ENCODE peak calls at places on chromosomes 13 and 19, in four cellular contexts. T is A549, N is uterus, L is left lung. V is an unnamed sample.

GRCh38 chr19:17184381-17184841 is 30.7 kb upstream of the USE1 start:
- DNase-seq in T (no peak), N (no peak), L (no peak), V (no peak)

GRCh38 chr19:10683064-10683426 is 18.2 kb upstream of the QTRT1 start:
- DNase-seq in T (no peak), N (no peak), L (peak; percentile 50), V (no peak)

GRCh38 chr19:36215276-36216171 is 618 bp downstream of the ZNF146 start:
- DNase-seq in T (peak; percentile 61), N (no peak), L (no peak), V (no peak)

GRCh38 chr13:24149306-24150032 is 11.1 kb upstream of the SPATA13 start:
- DNase-seq in T (no peak), N (no peak), L (no peak), V (no peak)

GRCh38 chr19:506404-507285 is 652 bp upstream of the TPGS1 start:
- DNase-seq in T (peak; percentile 99), N (peak; percentile 100), L (peak; percentile 97), V (peak; percentile 99)

GRCh38 chr19:10913716-10914340 is 14.6 kb downstream of the YIPF2 start:
- DNase-seq in T (no peak), N (no peak), L (no peak), V (no peak)

GRCh38 chr19:45514376-45515051 is 7.2 kb downstream of the VASP start:
- DNase-seq in T (peak; percentile 54), N (no peak), L (peak; percentile 90), V (no peak)

GRCh38 chr19:33429891-33430673 is 56.6 kb downstream of the CEBPG start:
- DNase-seq in T (no peak), N (no peak), L (peak; percentile 44), V (peak; percentile 34)

GRCh38 chr13:114017028-114017630 is 43.3 kb upstream of the C13orf46 start:
- DNase-seq in T (no peak), N (no peak), L (peak; percentile 61), V (no peak)

GRCh38 chr13:76948139-76948538 is at the start of gene ACOD1:
- DNase-seq in T (no peak), N (no peak), L (no peak), V (no peak)

GRCh38 chr13:99062593-99062992 is 84.7 kb upstream of the DOCK9 start:
- DNase-seq in T (no peak), N (peak; percentile 57), L (no peak), V (no peak)

GRCh38 chr13:52644108-52644507 is 1.9 kb downstream of the HNRNPA1L2 start:
- DNase-seq in T (no peak), N (no peak), L (no peak), V (no peak)

GRCh38 chr19:47111081-47111589 is 2.4 kb downstream of the ZC3H4 start:
- DNase-seq in T (no peak), N (peak; percentile 30), L (peak; percentile 81), V (no peak)

GRCh38 chr19:43464089-43464775 is 1.2 kb downstream of the LYPD3 start:
- DNase-seq in T (no peak), N (peak; percentile 81), L (peak; percentile 90), V (peak; percentile 55)

GRCh38 chr13:113584205-113584869 is at the start of gene TFDP1:
- DNase-seq in T (peak; percentile 89), N (no peak), L (peak; percentile 93), V (peak; percentile 74)

GRCh38 chr13:45092668-45093067 is 27.6 kb upstream of the GTF2F2 start:
- DNase-seq in T (no peak), N (no peak), L (no peak), V (no peak)

GRCh38 chr19:47779524-47780214 is 1.2 kb downstream of the SELENOW start:
- DNase-seq in T (no peak), N (peak; percentile 68), L (no peak), V (peak; percentile 73)

GRCh38 chr19:45444318-45445041 is 20.8 kb upstream of the ERCC1 start:
- DNase-seq in T (peak; percentile 92), N (peak; percentile 95), L (peak; percentile 99), V (peak; percentile 70)

GRCh38 chr13:73000027-73000674 is 58.7 kb upstream of the KLF5 start:
- DNase-seq in T (no peak), N (no peak), L (no peak), V (no peak)

GRCh38 chr13:71879129-71879535 is 12.1 kb upstream of the DACH1 start:
- DNase-seq in T (peak; percentile 10), N (no peak), L (no peak), V (no peak)

GRCh38 chr13:74661851-74662250 is 527.6 kb upstream of the KLF12 start:
- DNase-seq in T (no peak), N (no peak), L (no peak), V (no peak)

GRCh38 chr13:108915095-108915633 is 285.8 kb downstream of the MYO16 start:
- DNase-seq in T (peak; percentile 49), N (no peak), L (no peak), V (no peak)

GRCh38 chr13:113187263-113187669 is 21.2 kb downstream of the PCID2 start:
- DNase-seq in T (peak; percentile 95), N (peak; percentile 71), L (peak; percentile 89), V (peak; percentile 79)

DNA sequence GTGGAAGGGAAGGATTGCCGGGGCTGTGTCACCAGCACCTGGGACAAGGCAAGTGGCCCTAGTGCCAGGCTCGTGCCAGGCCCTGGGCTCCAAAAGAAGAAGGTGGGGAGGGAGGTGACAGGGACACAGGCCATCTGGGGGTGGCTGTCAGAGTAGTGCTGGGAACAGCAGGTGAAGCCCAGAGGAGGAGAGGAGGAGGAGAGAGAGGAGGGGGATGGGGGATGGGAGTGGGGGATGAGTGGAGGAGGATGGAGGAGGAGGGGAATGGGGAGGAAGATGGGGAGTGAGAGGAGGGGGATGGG is 18.7 kb downstream of the LSM4 start:
- DNase-seq in T (no peak), N (no peak), L (no peak), V (peak; percentile 20)
- TF ChIP-seq CTCF in T (no peak), N (no peak), L (no peak), V (no peak)

GRCh38 chr13:110302986-110303385 is 4.0 kb downstream of the COL4A1 start:
- DNase-seq in T (no peak), N (peak; percentile 11), L (no peak), V (no peak)
- H3K27ac ChIP-seq in T (no peak overlapping the region), N (peak overlapping the region; percentile 100), L (peak overlapping the region; percentile 13), V (no peak overlapping the region)

GRCh38 chr13:49922301-49922700 is 13.8 kb downstream of the SPRYD7 start:
- DNase-seq in T (no peak), N (no peak), L (no peak), V (no peak)
- TF ChIP-seq CTCF in T (no peak), N (no peak), L (no peak), V (no peak)

GRCh38 chr19:2038284-2039081 is 12.6 kb downstream of the MKNK2 start:
- DNase-seq in T (no peak), N (no peak), L (peak; percentile 72), V (no peak)
- H3K27ac ChIP-seq in T (no peak overlapping the region), N (no peak overlapping the region), L (no peak overlapping the region), V (no peak overlapping the region)

GRCh38 chr13:85864963-85865530 is 65.8 kb upstream of the SLITRK6 start:
- DNase-seq in T (peak; percentile 50), N (no peak), L (no peak), V (no peak)
- TF ChIP-seq CTCF in T (no peak), N (no peak), L (no peak), V (peak; percentile 26)

DNA sequence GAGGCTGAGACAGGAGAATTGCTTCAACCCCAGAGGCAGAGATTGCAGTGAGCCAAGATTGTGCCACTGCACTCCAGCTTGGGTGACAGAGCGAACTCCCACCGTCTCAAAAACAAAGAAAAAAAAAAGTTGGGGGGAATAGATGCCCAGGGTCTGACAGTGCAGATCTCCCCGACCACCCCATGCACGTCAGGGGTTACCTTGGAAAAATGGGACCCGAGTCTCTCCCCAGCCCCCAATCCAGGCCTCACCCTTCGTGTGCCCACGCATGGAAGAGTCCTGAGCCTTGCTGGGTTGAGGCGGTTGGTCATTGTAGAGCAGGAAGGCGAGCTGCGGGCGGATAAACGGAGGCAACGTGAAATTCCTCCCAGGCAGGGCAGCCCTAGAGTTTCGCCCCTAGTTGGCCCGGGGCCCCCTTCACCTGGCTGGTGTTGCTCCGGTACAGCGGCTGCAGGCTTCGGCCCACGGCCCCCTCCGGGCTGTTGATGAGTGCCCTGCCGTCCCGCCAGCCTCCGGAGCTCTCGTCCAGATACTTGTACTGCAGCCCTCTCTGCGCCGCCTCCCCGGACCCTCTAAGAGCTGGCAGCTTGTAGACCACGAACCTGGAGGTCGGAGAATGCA is 588 bp downstream of the DNASE2 start:
- DNase-seq in T (no peak), N (peak; percentile 30), L (peak; percentile 86), V (no peak)
- H3K27ac ChIP-seq in T (peak overlapping the region; percentile 91), N (peak overlapping the region; percentile 81), L (peak overlapping the region; percentile 85), V (peak overlapping the region; percentile 88)

GRCh38 chr13:22740264-22740663 is 440.5 kb upstream of the SGCG start:
- DNase-seq in T (peak; percentile 11), N (no peak), L (no peak), V (no peak)
- TF ChIP-seq CTCF in T (no peak), N (no peak), L (no peak), V (no peak)